ENCODE peak calls at places on chromosomes 3 and 15, in four cellular contexts. One of them, this sample, is unnamed.

GRCh38 chr15:81373996-81374395 is at the start of gene TMC3:
- DNase-seq in GM12891: no peak
- DNase-seq in K562: no peak
- DNase-seq in H1: no peak
- DNase-seq in this sample: no peak

GRCh38 chr3:147960791-147961190 is 551.6 kb downstream of the ZIC1 start:
- DNase-seq in H1: no peak
- DNase-seq in GM12891: no peak
- DNase-seq in K562: no peak
- DNase-seq in this sample: no peak

GRCh38 chr15:65028921-65029735 is at the start of gene MTFMT:
- DNase-seq in K562: peak; percentile 99
- DNase-seq in H1: peak; percentile 98
- DNase-seq in GM12891: peak; percentile 97
- DNase-seq in this sample: peak; percentile 97

GRCh38 chr3:16130066-16130465 is 44.4 kb upstream of the GALNT15 start:
- DNase-seq in K562: no peak
- DNase-seq in GM12891: no peak
- DNase-seq in H1: no peak
- DNase-seq in this sample: no peak

GRCh38 chr3:161559177-161559998 is 62.8 kb downstream of the OTOL1 start:
- DNase-seq in GM12891: no peak
- DNase-seq in K562: peak; percentile 19
- DNase-seq in H1: no peak
- DNase-seq in this sample: no peak

GRCh38 chr15:33565099-33565498 is 254.3 kb downstream of the RYR3 start:
- DNase-seq in H1: no peak
- DNase-seq in GM12891: no peak
- DNase-seq in K562: no peak
- DNase-seq in this sample: no peak

GRCh38 chr3:66376568-66376967 is 124.3 kb downstream of the LRIG1 start:
- DNase-seq in K562: no peak
- DNase-seq in GM12891: no peak
- DNase-seq in H1: no peak
- DNase-seq in this sample: no peak

GRCh38 chr15:74631935-74632560 is 16.4 kb downstream of the CLK3 start:
- DNase-seq in GM12891: peak; percentile 76
- DNase-seq in K562: peak; percentile 72
- DNase-seq in H1: peak; percentile 87
- DNase-seq in this sample: peak; percentile 73

GRCh38 chr3:131989318-131989717 is 45.5 kb downstream of the CPNE4 start:
- DNase-seq in K562: no peak
- DNase-seq in GM12891: no peak
- DNase-seq in H1: no peak
- DNase-seq in this sample: no peak

GRCh38 chr15:65006876-65007275 is 17.2 kb upstream of the SPG21 start:
- DNase-seq in K562: no peak
- DNase-seq in H1: no peak
- DNase-seq in GM12891: no peak
- DNase-seq in this sample: no peak

GRCh38 chr15:42065008-42065407 is 29.4 kb downstream of the PLA2G4D start:
- DNase-seq in GM12891: no peak
- DNase-seq in H1: peak; percentile 35
- DNase-seq in K562: no peak
- DNase-seq in this sample: no peak

GRCh38 chr3:142779591-142779990 is 55.8 kb downstream of the TRPC1 start:
- DNase-seq in GM12891: no peak
- DNase-seq in H1: no peak
- DNase-seq in K562: no peak
- DNase-seq in this sample: no peak

GRCh38 chr15:63013052-63013808 is 29.3 kb upstream of the TPM1 start:
- DNase-seq in GM12891: no peak
- DNase-seq in K562: no peak
- DNase-seq in H1: no peak
- DNase-seq in this sample: no peak

GRCh38 chr3:42024578-42025387 is 62.9 kb upstream of the ULK4 start:
- DNase-seq in K562: no peak
- DNase-seq in GM12891: no peak
- DNase-seq in H1: no peak
- DNase-seq in this sample: no peak

GRCh38 chr15:36208868-36209582 is 370.4 kb upstream of the CDIN1 start:
- DNase-seq in K562: no peak
- DNase-seq in GM12891: no peak
- DNase-seq in H1: no peak
- DNase-seq in this sample: no peak

GRCh38 chr3:195209083-195209835 is 61.7 kb downstream of the XXYLT1 start:
- DNase-seq in K562: no peak
- DNase-seq in H1: peak; percentile 48
- DNase-seq in GM12891: no peak
- DNase-seq in this sample: no peak

GRCh38 chr3:182644800-182645433 is 148.4 kb upstream of the ATP11B start:
- DNase-seq in GM12891: no peak
- DNase-seq in K562: no peak
- DNase-seq in H1: no peak
- DNase-seq in this sample: no peak

GRCh38 chr3:134864644-134865043 is 69.6 kb downstream of the EPHB1 start:
- DNase-seq in GM12891: no peak
- DNase-seq in K562: no peak
- DNase-seq in H1: no peak
- DNase-seq in this sample: no peak

GRCh38 chr15:29822100-29822684 is at the start of gene TJP1:
- DNase-seq in K562: peak; percentile 88
- DNase-seq in H1: peak; percentile 86
- DNase-seq in GM12891: no peak
- DNase-seq in this sample: no peak

GRCh38 chr3:112776000-112776399 is 70.7 kb downstream of the CD200R1L start:
- DNase-seq in K562: no peak
- DNase-seq in GM12891: no peak
- DNase-seq in H1: no peak
- DNase-seq in this sample: no peak

GRCh38 chr3:100518983-100519382 is 26.6 kb downstream of the TMEM45A start:
- DNase-seq in GM12891: no peak
- DNase-seq in H1: no peak
- DNase-seq in K562: no peak
- DNase-seq in this sample: no peak

GRCh38 chr3:53550005-53550620 is 55.7 kb downstream of the CACNA1D start:
- DNase-seq in H1: no peak
- DNase-seq in K562: no peak
- DNase-seq in GM12891: no peak
- DNase-seq in this sample: no peak

GRCh38 chr3:66642484-66642883 is 141.7 kb upstream of the LRIG1 start:
- DNase-seq in GM12891: no peak
- DNase-seq in H1: no peak
- DNase-seq in K562: no peak
- DNase-seq in this sample: no peak

GRCh38 chr15:80929225-80929624 is 60.4 kb downstream of the MESD start:
- DNase-seq in GM12891: no peak
- DNase-seq in K562: no peak
- DNase-seq in H1: no peak
- DNase-seq in this sample: no peak

GRCh38 chr3:97575742-97576141 is 188.8 kb upstream of the ARL6 start:
- DNase-seq in GM12891: no peak
- DNase-seq in K562: no peak
- DNase-seq in H1: no peak
- DNase-seq in this sample: no peak

GRCh38 chr15:73822998-73823397 is 50.4 kb upstream of the TBC1D21 start:
- DNase-seq in K562: no peak
- DNase-seq in GM12891: no peak
- DNase-seq in H1: no peak
- DNase-seq in this sample: no peak

GRCh38 chr3:32109256-32109655 is 2.8 kb downstream of the GPD1L start:
- DNase-seq in H1: no peak
- DNase-seq in K562: no peak
- DNase-seq in GM12891: no peak
- DNase-seq in this sample: no peak

GRCh38 chr3:7687428-7688147 is 814.0 kb upstream of the LMCD1 start:
- DNase-seq in K562: no peak
- DNase-seq in H1: no peak
- DNase-seq in GM12891: no peak
- DNase-seq in this sample: no peak

GRCh38 chr3:7684193-7684592 is 817.4 kb upstream of the LMCD1 start:
- DNase-seq in H1: no peak
- DNase-seq in K562: no peak
- DNase-seq in GM12891: no peak
- DNase-seq in this sample: no peak

GRCh38 chr3:7683431-7683830 is 818.2 kb upstream of the LMCD1 start:
- DNase-seq in K562: no peak
- DNase-seq in GM12891: no peak
- DNase-seq in H1: no peak
- DNase-seq in this sample: no peak

GRCh38 chr3:7682822-7683229 is 818.8 kb upstream of the LMCD1 start:
- DNase-seq in K562: no peak
- DNase-seq in GM12891: no peak
- DNase-seq in H1: no peak
- DNase-seq in this sample: no peak
- TF ChIP-seq TAF1 in K562: no peak
- TF ChIP-seq TAF1 in GM12891: no peak
- TF ChIP-seq TAF1 in H1: no peak
- TF ChIP-seq TAF1 in this sample: no peak

GRCh38 chr3:155886915-155887314 is 16.5 kb downstream of the GMPS start:
- DNase-seq in GM12891: no peak
- DNase-seq in K562: no peak
- DNase-seq in H1: no peak
- DNase-seq in this sample: no peak
- TF ChIP-seq POLR2A in GM12891: no peak
- TF ChIP-seq POLR2A in K562: no peak
- TF ChIP-seq POLR2A in H1: no peak
- TF ChIP-seq POLR2A in this sample: no peak

GRCh38 chr15:79657722-79658121 is 225.6 kb downstream of the MINAR1 start:
- DNase-seq in GM12891: no peak
- DNase-seq in H1: no peak
- DNase-seq in K562: no peak
- DNase-seq in this sample: no peak
- TF ChIP-seq TAF1 in GM12891: no peak
- TF ChIP-seq TAF1 in H1: no peak
- TF ChIP-seq TAF1 in K562: no peak
- TF ChIP-seq TAF1 in this sample: no peak

DNA sequence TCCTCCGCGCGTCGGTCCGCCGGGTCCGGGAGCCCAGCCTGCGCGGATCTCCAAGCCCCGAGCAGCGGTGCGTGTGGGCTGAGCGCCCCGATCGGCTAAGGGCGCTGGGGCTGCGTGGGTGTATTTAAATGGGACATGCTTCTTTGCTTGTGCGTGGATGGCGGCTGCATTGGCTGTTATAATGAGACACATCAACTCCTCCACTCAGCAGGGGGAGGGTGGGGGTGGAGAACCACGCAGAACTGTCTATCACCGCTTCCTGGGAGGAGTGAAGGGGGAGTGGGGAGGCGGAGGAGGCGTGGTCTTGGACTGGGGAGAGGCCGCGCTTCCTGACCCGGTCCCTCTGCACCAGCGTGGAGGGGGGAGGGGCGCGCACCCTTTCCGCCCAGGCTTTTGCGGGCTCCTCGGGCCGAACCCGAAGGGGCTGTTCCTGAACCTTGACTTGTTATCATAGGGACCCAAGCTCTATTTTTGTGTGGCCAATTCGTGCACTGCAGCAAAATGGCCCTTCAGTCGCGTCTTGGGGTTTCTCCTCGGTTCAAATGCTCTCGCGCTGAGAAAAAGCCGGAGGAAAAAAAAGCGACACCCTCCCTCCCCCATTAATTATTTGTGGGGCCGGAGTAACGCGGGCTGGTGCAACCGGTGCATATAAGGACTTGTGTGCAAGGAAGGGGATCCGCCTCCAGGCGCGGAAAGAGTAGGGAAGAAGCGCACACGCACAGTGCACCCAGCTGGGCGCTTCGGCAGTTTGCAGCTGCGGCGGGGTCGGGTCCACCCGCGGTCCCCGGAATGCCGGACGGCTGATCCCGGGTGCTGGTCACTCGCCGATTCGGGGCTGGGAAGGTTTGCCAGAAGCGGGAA is at the start of gene TNIK:
- DNase-seq in K562: peak; percentile 96
- DNase-seq in GM12891: peak; percentile 60
- DNase-seq in H1: peak; percentile 85
- DNase-seq in this sample: peak; percentile 78
- TF ChIP-seq POLR2A in K562: peak; percentile 75
- TF ChIP-seq POLR2A in GM12891: no peak
- TF ChIP-seq POLR2A in H1: no peak
- TF ChIP-seq POLR2A in this sample: peak; percentile 78

GRCh38 chr15:96053039-96054021 is 277.2 kb upstream of the NR2F2 start:
- DNase-seq in K562: peak; percentile 31
- DNase-seq in GM12891: no peak
- DNase-seq in H1: peak; percentile 70
- DNase-seq in this sample: no peak
- TF ChIP-seq TAF1 in K562: no peak
- TF ChIP-seq TAF1 in GM12891: no peak
- TF ChIP-seq TAF1 in H1: no peak
- TF ChIP-seq TAF1 in this sample: no peak

GRCh38 chr3:187041362-187042061 is 97.8 kb downstream of the RPL39L start:
- DNase-seq in H1: no peak
- DNase-seq in GM12891: no peak
- DNase-seq in K562: peak; percentile 30
- DNase-seq in this sample: no peak

GRCh38 chr3:187036394-187036793 is 102.9 kb downstream of the RPL39L start:
- DNase-seq in H1: no peak
- DNase-seq in GM12891: no peak
- DNase-seq in K562: no peak
- DNase-seq in this sample: no peak

GRCh38 chr3:187040637-187041361 is 98.5 kb downstream of the RPL39L start:
- DNase-seq in K562: peak; percentile 33
- DNase-seq in GM12891: no peak
- DNase-seq in H1: no peak
- DNase-seq in this sample: no peak

GRCh38 chr3:187039723-187040414 is 99.4 kb downstream of the RPL39L start:
- DNase-seq in GM12891: no peak
- DNase-seq in K562: no peak
- DNase-seq in H1: no peak
- DNase-seq in this sample: no peak

DNA sequence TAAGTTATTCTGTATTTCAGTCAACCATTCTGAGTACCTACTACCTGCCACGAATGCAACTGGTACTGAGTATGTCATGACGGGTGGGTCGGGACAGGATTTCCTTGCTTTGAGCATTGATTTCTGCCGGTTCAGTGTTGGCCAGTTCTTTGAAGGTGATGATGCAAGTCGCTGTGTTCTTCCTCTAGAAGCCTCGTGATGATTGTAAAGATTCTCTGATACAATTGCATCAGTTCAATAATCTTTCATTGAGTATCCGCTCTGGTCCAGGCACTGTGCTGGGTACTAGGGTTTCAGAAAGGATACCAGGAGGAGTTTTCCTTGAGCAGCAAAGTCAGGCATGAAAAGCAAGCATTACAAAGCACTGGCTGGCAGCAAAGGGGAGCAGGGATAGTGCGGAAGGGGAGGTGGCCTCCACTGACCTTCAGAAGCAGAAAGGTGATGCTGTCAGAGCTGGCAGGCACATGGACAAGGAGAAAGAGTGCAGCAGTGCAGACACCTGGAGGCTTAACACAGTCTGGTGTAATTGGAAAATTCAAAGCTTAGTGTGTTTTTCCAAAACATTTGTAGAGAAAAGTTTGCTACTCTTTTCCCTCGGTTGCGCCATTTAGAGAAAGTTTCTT is 100.1 kb downstream of the RPL39L start:
- DNase-seq in GM12891: no peak
- DNase-seq in K562: no peak
- DNase-seq in H1: no peak
- DNase-seq in this sample: no peak
- TF ChIP-seq POLR2A in GM12891: no peak
- TF ChIP-seq POLR2A in K562: no peak
- TF ChIP-seq POLR2A in H1: no peak
- TF ChIP-seq POLR2A in this sample: no peak